ENCODE peak calls at places on chromosomes 4 and X, in nine cellular contexts. V is SK-N-SH, R is HepG2, G is HCT116, I is H1, J is K562, C is neuronal stem cell, A is hepatocyte, B is PC-3. N is an unnamed sample.

GRCh38 chr4:139940600-139940999 is 213.4 kb downstream of the MAML3 start:
- DNase-seq in V (no peak), R (no peak), G (no peak), I (no peak), J (no peak), C (no peak), A (no peak), B (no peak), N (no peak)

GRCh38 chr4:166274136-166274761 is 401.2 kb downstream of the TLL1 start:
- DNase-seq in V (no peak), R (no peak), G (no peak), I (no peak), J (no peak), C (no peak), A (no peak), B (no peak), N (no peak)

GRCh38 chrX:21683910-21684309 is 25.8 kb upstream of the KLHL34 start:
- DNase-seq in V (no peak), R (no peak), G (no peak), I (no peak), J (no peak), C (no peak), A (no peak), B (no peak), N (no peak)

GRCh38 chrX:68826113-68826980 is 2.5 kb upstream of the EFNB1 start:
- DNase-seq in V (no peak), R (peak; percentile 29), G (no peak), I (no peak), J (no peak), C (no peak), A (no peak), B (no peak), N (no peak)

GRCh38 chr4:1604706-1605205 is 79.4 kb downstream of the FAM53A start:
- DNase-seq in V (peak; percentile 58), R (no peak), G (no peak), I (no peak), J (no peak), C (no peak), A (no peak), B (peak; percentile 53), N (peak; percentile 27)

GRCh38 chr4:173528378-173529321 is 1.4 kb downstream of the HAND2 start:
- DNase-seq in V (peak; percentile 67), R (no peak), G (no peak), I (no peak), J (peak; percentile 45), C (peak; percentile 45), A (no peak), B (no peak), N (no peak)

GRCh38 chr4:88005086-88005485 is 2.3 kb upstream of the PKD2 start:
- DNase-seq in V (no peak), R (no peak), G (no peak), I (no peak), J (no peak), C (no peak), A (no peak), B (no peak), N (no peak)

GRCh38 chr4:11194431-11194830 is 234.3 kb downstream of the HS3ST1 start:
- DNase-seq in V (no peak), R (no peak), G (no peak), I (no peak), J (no peak), C (no peak), A (no peak), B (no peak), N (no peak)

GRCh38 chr4:188949608-188950007 is 810.4 kb downstream of the TRIML1 start:
- DNase-seq in V (no peak), R (no peak), G (no peak), I (no peak), J (no peak), C (no peak), A (no peak), B (no peak), N (no peak)

GRCh38 chrX:42680651-42681050 is 97.3 kb downstream of the PPP1R2C start:
- DNase-seq in V (no peak), R (no peak), G (no peak), I (peak; percentile 10), J (no peak), C (peak; percentile 1), A (peak; percentile 46), B (no peak), N (peak; percentile 27)

GRCh38 chr4:67754288-67754687 is at the start of gene GNRHR:
- DNase-seq in V (no peak), R (no peak), G (no peak), I (no peak), J (no peak), C (no peak), A (no peak), B (no peak), N (no peak)

GRCh38 chrX:19670321-19670750 is 155.0 kb upstream of the MAP3K15 start:
- DNase-seq in V (no peak), R (peak; percentile 21), G (no peak), I (no peak), J (no peak), C (no peak), A (peak; percentile 8), B (peak; percentile 24), N (no peak)

GRCh38 chrX:129992181-129992580 is 9.7 kb downstream of the BCORL1 start:
- DNase-seq in V (no peak), R (no peak), G (no peak), I (no peak), J (no peak), C (no peak), A (no peak), B (no peak), N (no peak)

GRCh38 chrX:22041931-22042530 is 9.9 kb downstream of the PHEX start:
- DNase-seq in V (no peak), R (no peak), G (no peak), I (no peak), J (no peak), C (no peak), A (no peak), B (no peak), N (no peak)

DNA sequence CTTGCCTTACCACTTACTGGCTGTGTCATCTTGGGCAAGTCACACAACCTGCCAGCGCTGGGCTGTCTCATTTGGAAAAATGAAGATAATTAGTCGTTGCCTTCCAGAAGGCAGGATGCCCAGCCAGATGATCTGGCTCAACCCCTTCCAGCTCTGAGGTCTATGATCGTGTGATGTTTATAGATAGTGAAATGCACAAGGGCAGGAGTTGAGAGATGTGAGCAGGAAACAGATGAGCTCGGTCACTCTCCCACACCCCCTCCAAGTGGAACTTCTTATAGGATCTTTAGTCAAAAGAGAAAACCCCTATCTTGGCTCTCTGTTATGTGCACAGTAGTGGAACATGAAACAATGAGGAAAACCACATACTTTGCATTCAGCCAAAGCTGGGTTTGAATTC is 336.8 kb upstream of the PPARGC1A start:
- DNase-seq in V (no peak), R (no peak), G (no peak), I (no peak), J (no peak), C (no peak), A (no peak), B (no peak), N (no peak)
- H2AFZ ChIP-seq in V (no peak overlapping the region), R (no peak overlapping the region), G (no peak overlapping the region), I (no peak overlapping the region), J (no peak overlapping the region), C (no peak overlapping the region), A (no peak overlapping the region), B (no peak overlapping the region), N (no peak overlapping the region)

DNA sequence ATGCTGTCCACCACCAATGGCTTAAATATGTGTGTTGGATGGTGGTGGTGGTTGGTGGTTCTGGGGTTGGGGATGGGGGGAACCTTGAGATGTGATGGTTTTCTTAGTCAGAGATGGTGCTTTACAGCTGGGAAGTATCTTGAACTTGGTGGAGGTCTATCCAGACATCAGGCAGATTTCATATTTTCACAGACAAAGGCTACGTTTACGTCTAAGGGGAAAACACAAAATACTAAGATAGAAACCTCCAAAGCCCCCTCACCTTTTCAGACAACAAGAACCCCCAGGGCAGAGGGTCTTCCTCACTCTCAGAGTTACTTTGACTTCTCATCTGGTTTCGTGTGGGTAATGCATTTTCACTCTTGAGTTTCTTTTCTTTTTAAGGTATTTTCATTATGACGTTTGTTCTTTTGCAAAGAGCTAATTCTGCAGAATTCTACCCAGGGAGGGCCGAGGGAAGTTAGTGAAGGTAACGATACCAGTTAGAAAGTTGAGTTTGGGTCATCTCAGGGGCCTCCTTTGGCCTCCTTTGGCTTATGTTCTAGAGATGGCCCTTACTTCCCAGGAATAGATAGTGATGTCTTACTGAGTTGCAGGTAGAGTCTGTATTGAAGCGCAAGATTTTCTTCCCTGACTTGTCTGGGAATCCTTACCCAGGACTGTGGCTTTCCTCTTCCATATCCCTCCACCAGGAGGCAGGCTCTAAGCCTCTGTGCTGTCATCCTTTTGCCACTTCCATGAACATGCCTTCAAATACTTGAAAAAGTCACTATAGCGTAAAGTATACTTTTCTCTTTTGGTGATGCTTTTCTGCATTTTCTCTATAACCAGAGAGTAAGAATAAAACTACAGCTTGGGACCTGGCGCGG is 31.9 kb downstream of the RHOH start:
- DNase-seq in V (no peak), R (no peak), G (no peak), I (no peak), J (peak; percentile 48), C (no peak), A (no peak), B (peak; percentile 21), N (no peak)
- H3K4me3 ChIP-seq in V (no peak overlapping the region), R (no peak overlapping the region), G (no peak overlapping the region), I (no peak overlapping the region), J (no peak overlapping the region), C (no peak overlapping the region), A (no peak overlapping the region), B (no peak overlapping the region), N (no peak overlapping the region)

GRCh38 chrX:155888139-155888538 is 7.0 kb downstream of the VAMP7 start:
- DNase-seq in V (no peak), R (no peak), G (peak; percentile 28), I (no peak), J (no peak), C (no peak), A (peak; percentile 11), B (peak; percentile 75), N (no peak)
- H3K4me2 ChIP-seq in V (peak overlapping the region; percentile 49), R (no peak overlapping the region), G (peak overlapping the region; percentile 40), I (no peak overlapping the region), J (no peak overlapping the region), C (no peak overlapping the region), A (no peak overlapping the region), B (no peak overlapping the region), N (no peak overlapping the region)

GRCh38 chr4:164933244-164933643 is 44.2 kb downstream of the TRIM61 start:
- DNase-seq in V (no peak), R (no peak), G (no peak), I (no peak), J (no peak), C (no peak), A (no peak), B (no peak), N (no peak)

GRCh38 chr4:164930647-164931046 is 46.8 kb downstream of the TRIM61 start:
- DNase-seq in V (no peak), R (no peak), G (no peak), I (no peak), J (no peak), C (no peak), A (no peak), B (no peak), N (no peak)

GRCh38 chr4:164931551-164932324 is 45.7 kb downstream of the TRIM61 start:
- DNase-seq in V (no peak), R (no peak), G (no peak), I (no peak), J (no peak), C (no peak), A (no peak), B (peak; percentile 35), N (no peak)

GRCh38 chr4:164937576-164938270 is 39.7 kb downstream of the TRIM61 start:
- DNase-seq in V (no peak), R (peak; percentile 12), G (no peak), I (no peak), J (no peak), C (no peak), A (peak; percentile 61), B (no peak), N (peak; percentile 23)

GRCh38 chr4:164935363-164935762 is 42.1 kb downstream of the TRIM61 start:
- DNase-seq in V (peak; percentile 17), R (peak; percentile 25), G (peak; percentile 27), I (no peak), J (no peak), C (no peak), A (no peak), B (peak; percentile 25), N (peak; percentile 36)
- H2AFZ ChIP-seq in V (no peak overlapping the region), R (no peak overlapping the region), G (no peak overlapping the region), I (no peak overlapping the region), J (no peak overlapping the region), C (no peak overlapping the region), A (no peak overlapping the region), B (no peak overlapping the region), N (no peak overlapping the region)

N was measured in OCI-LY7.